ENCODE peak calls at places on chromosomes 1 and 21, in four cellular contexts. P is K562, A is WTC11, C is HepG2. Y is an unnamed sample.

GRCh38 chr1:42419449-42419848 is 36.4 kb downstream of the ZMYND12 start:
- DNase-seq in P (no peak), A (no peak), C (no peak), Y (no peak)

GRCh38 chr21:36769051-36769867 is 70.3 kb downstream of the SIM2 start:
- DNase-seq in P (no peak), A (no peak), C (no peak), Y (no peak)

GRCh38 chr1:26949926-26950319 is 10.3 kb downstream of the KDF1 start:
- DNase-seq in P (no peak), A (no peak), C (no peak), Y (no peak)

GRCh38 chr1:162193815-162194214 is 124.3 kb downstream of the NOS1AP start:
- DNase-seq in P (no peak), A (no peak), C (no peak), Y (no peak)

GRCh38 chr1:147723691-147724323 is 36.6 kb downstream of the GJA5 start:
- DNase-seq in P (peak), A (peak), C (peak), Y (peak)

GRCh38 chr21:27134513-27134912 is 167.6 kb upstream of the ADAMTS5 start:
- DNase-seq in P (no peak), A (no peak), C (no peak), Y (no peak)

GRCh38 chr1:31762726-31763670 is 1.1 kb downstream of the ADGRB2 start:
- DNase-seq in P (peak), A (peak), C (peak), Y (peak)

GRCh38 chr1:209768354-209768774 is 12.5 kb downstream of the TRAF3IP3 start:
- DNase-seq in P (no peak), A (no peak), C (no peak), Y (no peak)

GRCh38 chr1:113912594-113913311 is 7.6 kb downstream of the DCLRE1B start:
- DNase-seq in P (peak), A (no peak), C (no peak), Y (no peak)

GRCh38 chr1:40646385-40646784 is 19.1 kb downstream of the RIMS3 start:
- DNase-seq in P (no peak), A (no peak), C (peak), Y (no peak)

GRCh38 chr1:66013371-66013770 is 220.7 kb downstream of the PDE4B start:
- DNase-seq in P (no peak), A (no peak), C (no peak), Y (no peak)

GRCh38 chr1:44717653-44718052 is 13.3 kb downstream of the RNU5D-1 start:
- DNase-seq in P (no peak), A (no peak), C (no peak), Y (no peak)

GRCh38 chr1:54297596-54298283 is 97.8 kb downstream of the MRPL37 start:
- DNase-seq in P (no peak), A (no peak), C (no peak), Y (no peak)

DNA sequence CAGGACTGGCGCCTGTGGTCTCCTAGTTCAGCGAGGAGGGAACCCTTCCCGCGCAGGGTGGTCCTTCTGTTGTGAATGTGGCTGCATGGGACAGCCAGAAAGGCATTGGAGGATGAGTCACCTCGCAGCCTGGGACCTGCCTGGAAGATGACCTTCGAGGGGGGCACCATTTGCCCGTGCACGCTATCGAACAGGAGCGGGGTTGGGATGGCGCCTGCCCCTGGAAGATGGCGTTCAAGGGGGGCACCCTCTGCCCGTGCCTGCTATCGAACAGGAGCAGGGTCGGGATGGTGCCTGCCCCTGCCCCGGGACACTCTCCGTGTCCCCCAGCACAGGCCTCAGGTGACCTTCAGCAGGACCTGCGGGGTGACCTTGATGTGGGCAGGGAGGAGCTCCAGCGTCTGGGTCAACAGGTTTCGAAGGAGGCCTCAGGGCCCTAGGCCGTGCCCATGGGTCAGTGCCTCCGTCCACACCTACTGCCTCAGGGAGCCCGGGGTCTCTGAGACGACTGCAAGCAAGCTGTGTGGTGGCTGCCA is 1.7 kb upstream of the ACTRT2 start:
- DNase-seq in P (no peak), A (no peak), C (no peak), Y (no peak)
- TF ChIP-seq ELF4 in P (no peak), A (no peak), C (no peak), Y (no peak)

GRCh38 chr1:156815851-156816536 is 654 bp downstream of the SH2D2A start:
- DNase-seq in P (no peak), A (no peak), C (no peak), Y (no peak)
- TF ChIP-seq ELF4 in P (no peak), A (no peak), C (no peak), Y (no peak)

GRCh38 chr1:233127157-233127556 is 168.4 kb downstream of the PCNX2 start:
- DNase-seq in P (no peak), A (no peak), C (no peak), Y (no peak)
- TF ChIP-seq ELF4 in P (no peak), A (no peak), C (no peak), Y (no peak)

GRCh38 chr21:41876396-41876795 is 2.7 kb downstream of the PRDM15 start:
- DNase-seq in P (no peak), A (no peak), C (no peak), Y (no peak)
- TF ChIP-seq ELF4 in P (no peak), A (no peak), C (no peak), Y (no peak)

GRCh38 chr1:83692524-83693336 is 306.2 kb downstream of the TTLL7 start:
- DNase-seq in P (no peak), A (peak), C (peak), Y (peak)
- TF ChIP-seq ELF4 in P (no peak), A (no peak), C (no peak), Y (no peak)

GRCh38 chr1:212074856-212075255 is 39.3 kb downstream of the DTL start:
- DNase-seq in P (no peak), A (no peak), C (no peak), Y (no peak)
- TF ChIP-seq ELF4 in P (no peak), A (no peak), C (no peak), Y (no peak)